ENCODE peak calls at places on chromosomes 13 and 19, in nine cellular contexts. J is uterus, Z is Peyer's patch, U is GM23338, O is body of pancreas, E is endodermal cell, W is ovary, P is neuronal stem cell, Q is lower leg skin. D is an unnamed sample.

GRCh38 chr19:2112516-2113320 is 16.0 kb downstream of the IZUMO4 start:
- DNase-seq in J (no peak), Z (no peak), U (no peak), O (no peak), E (no peak), W (no peak), P (no peak), Q (no peak), D (no peak)

GRCh38 chr19:23403024-23403423 is 7.8 kb upstream of the ZNF91 start:
- DNase-seq in J (no peak), Z (no peak), U (no peak), O (no peak), E (no peak), W (no peak), P (no peak), Q (no peak), D (no peak)

GRCh38 chr19:15452111-15453047 is 2.6 kb upstream of the WIZ start:
- DNase-seq in J (peak), Z (peak), U (peak), O (peak), E (peak), W (peak), P (peak), Q (peak), D (peak)

GRCh38 chr19:41442473-41443360 is at the start of gene ERICH4:
- DNase-seq in J (no peak), Z (no peak), U (no peak), O (no peak), E (no peak), W (no peak), P (no peak), Q (no peak), D (no peak)

GRCh38 chr13:20359335-20359734 is 127.2 kb upstream of the GJB6 start:
- DNase-seq in J (no peak), Z (no peak), U (no peak), O (no peak), E (no peak), W (no peak), P (no peak), Q (no peak), D (no peak)

GRCh38 chr13:29282096-29282495 is 313.4 kb downstream of the SLC7A1 start:
- DNase-seq in J (no peak), Z (no peak), U (no peak), O (no peak), E (no peak), W (no peak), P (no peak), Q (no peak), D (no peak)

GRCh38 chr13:88063741-88064140 is 392.6 kb downstream of the SLITRK5 start:
- DNase-seq in J (no peak), Z (no peak), U (no peak), O (no peak), E (no peak), W (no peak), P (no peak), Q (no peak), D (no peak)

GRCh38 chr13:49098198-49098597 is 121.9 kb upstream of the MLNR start:
- DNase-seq in J (peak), Z (no peak), U (no peak), O (peak), E (no peak), W (no peak), P (no peak), Q (no peak), D (peak)

GRCh38 chr13:66829803-66830202 is 400.3 kb downstream of the PCDH9 start:
- DNase-seq in J (no peak), Z (no peak), U (no peak), O (no peak), E (no peak), W (no peak), P (no peak), Q (no peak), D (no peak)

GRCh38 chr13:31209172-31209818 is 9.5 kb downstream of the B3GLCT start:
- DNase-seq in J (peak), Z (no peak), U (peak), O (peak), E (peak), W (peak), P (no peak), Q (peak), D (peak)

GRCh38 chr19:17929056-17929455 is 3.8 kb upstream of the CCDC124 start:
- DNase-seq in J (no peak), Z (no peak), U (no peak), O (no peak), E (no peak), W (no peak), P (no peak), Q (no peak), D (no peak)

GRCh38 chr13:77896977-77897376 is 21.7 kb downstream of the EDNRB start:
- DNase-seq in J (no peak), Z (no peak), U (no peak), O (no peak), E (no peak), W (no peak), P (no peak), Q (no peak), D (peak)

GRCh38 chr13:87669379-87669978 is 1.7 kb upstream of the SLITRK5 start:
- DNase-seq in J (no peak), Z (no peak), U (peak), O (no peak), E (peak), W (no peak), P (no peak), Q (no peak), D (peak)

GRCh38 chr19:18156841-18157464 is 4.0 kb downstream of the PIK3R2 start:
- DNase-seq in J (peak), Z (no peak), U (no peak), O (peak), E (no peak), W (peak), P (no peak), Q (peak), D (peak)

GRCh38 chr13:111011899-111012298 is 97.0 kb upstream of the ANKRD10 start:
- DNase-seq in J (no peak), Z (no peak), U (no peak), O (no peak), E (no peak), W (no peak), P (no peak), Q (no peak), D (no peak)

GRCh38 chr19:14155371-14155770 is 19.0 kb upstream of the ASF1B start:
- DNase-seq in J (no peak), Z (no peak), U (no peak), O (no peak), E (no peak), W (no peak), P (no peak), Q (no peak), D (no peak)

GRCh38 chr13:43307921-43308433 is 284.6 kb downstream of the DNAJC15 start:
- DNase-seq in J (peak), Z (peak), U (no peak), O (peak), E (peak), W (peak), P (no peak), Q (peak), D (peak)

GRCh38 chr19:17415107-17415506 is 4.7 kb upstream of the MVB12A start:
- DNase-seq in J (peak), Z (no peak), U (peak), O (no peak), E (peak), W (peak), P (no peak), Q (no peak), D (peak)

GRCh38 chr19:9857920-9858746 is 23.0 kb downstream of the PIN1 start:
- DNase-seq in J (no peak), Z (no peak), U (no peak), O (no peak), E (no peak), W (no peak), P (no peak), Q (no peak), D (no peak)

GRCh38 chr13:90445179-90445578 is 902.3 kb upstream of the MIR17HG start:
- DNase-seq in J (no peak), Z (no peak), U (peak), O (peak), E (peak), W (no peak), P (peak), Q (peak), D (peak)

GRCh38 chr19:33736158-33736557 is 60.5 kb upstream of the KCTD15 start:
- DNase-seq in J (no peak), Z (no peak), U (peak), O (no peak), E (no peak), W (no peak), P (no peak), Q (no peak), D (no peak)

GRCh38 chr19:33559996-33560395 is 38.4 kb upstream of the PEPD start:
- DNase-seq in J (no peak), Z (no peak), U (no peak), O (no peak), E (no peak), W (no peak), P (no peak), Q (no peak), D (no peak)

DNA sequence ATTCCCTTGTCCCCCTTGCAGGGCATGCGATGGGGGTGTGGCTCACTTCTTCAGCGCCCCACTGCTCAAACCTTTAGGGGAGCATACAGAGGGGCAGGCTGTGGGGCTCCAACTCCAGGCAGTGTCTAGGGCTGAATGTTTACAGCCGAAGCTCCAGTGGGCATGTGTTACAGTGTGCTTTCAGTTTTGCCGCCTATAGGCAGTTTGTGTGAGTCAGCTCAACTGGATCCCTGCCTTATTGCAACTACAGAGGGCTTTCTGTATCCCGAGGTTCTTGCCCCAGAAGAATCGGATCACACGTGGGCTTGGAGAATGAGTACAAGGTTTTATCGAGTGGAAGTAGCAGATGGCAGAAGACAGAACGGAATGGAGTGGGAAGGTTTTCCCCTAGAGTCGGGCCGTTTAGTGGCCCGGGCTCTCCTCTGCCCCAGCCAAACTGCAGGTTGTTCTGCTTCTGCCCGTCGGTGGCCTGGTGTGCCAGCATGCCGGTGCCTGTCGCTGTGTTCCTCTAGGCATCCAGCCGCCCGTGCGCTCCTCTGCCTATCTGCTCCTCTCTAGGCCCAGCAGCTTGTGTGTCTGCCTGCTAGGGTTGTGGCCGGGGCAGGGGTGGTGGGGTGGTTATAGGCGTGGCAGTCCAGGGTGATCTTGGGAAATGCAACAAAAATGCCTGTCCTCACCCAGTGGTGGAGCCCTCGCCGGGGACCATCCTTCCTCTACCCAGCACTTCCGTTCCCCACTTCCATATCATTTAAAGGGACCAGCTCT is 435.9 kb upstream of the SGCG start:
- DNase-seq in J (no peak), Z (no peak), U (no peak), O (no peak), E (no peak), W (no peak), P (no peak), Q (no peak), D (no peak)
- H3K4me3 ChIP-seq in J (no peak), Z (no peak), U (no peak), O (no peak), E (no peak), W (no peak), P (no peak), Q (no peak), D (no peak)

DNA sequence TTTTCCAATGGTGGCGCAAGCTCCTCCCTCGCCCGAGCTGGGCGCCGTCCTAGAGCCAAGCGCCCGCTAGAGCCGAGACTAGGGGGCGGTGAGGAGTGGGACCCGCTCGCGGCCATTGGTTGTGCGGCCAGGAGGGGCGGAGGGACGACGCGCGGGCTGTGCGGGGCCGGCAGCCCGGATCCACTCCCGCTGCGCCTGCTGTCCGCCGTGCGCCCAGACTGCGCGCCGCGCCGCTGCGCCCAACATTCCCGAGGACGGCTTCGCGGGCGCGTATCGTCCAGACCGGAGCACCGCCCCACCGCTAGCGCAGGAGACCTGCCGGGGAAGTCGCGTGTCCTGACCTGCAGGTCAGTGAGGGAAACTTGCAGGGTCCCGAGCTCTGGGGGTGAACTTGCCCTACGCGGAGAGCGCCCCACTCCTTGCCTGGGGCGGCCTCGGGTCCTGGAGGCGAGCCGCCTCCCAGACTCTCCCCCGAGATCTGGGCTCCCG is at the start of gene SERTM1:
- DNase-seq in J (peak), Z (no peak), U (peak), O (no peak), E (peak), W (peak), P (peak), Q (no peak), D (peak)
- H3K4me3 ChIP-seq in J (peak), Z (no peak), U (peak), O (no peak), E (peak), W (peak), P (peak), Q (no peak), D (peak)

GRCh38 chr19:11381535-11382369 is 2.4 kb downstream of the EPOR start:
- DNase-seq in J (peak), Z (peak), U (peak), O (peak), E (peak), W (peak), P (peak), Q (no peak), D (peak)
- H3K4me3 ChIP-seq in J (peak), Z (peak), U (peak), O (no peak), E (peak), W (peak), P (peak), Q (no peak), D (peak)

GRCh38 chr19:45471866-45472556 is 4.2 kb downstream of the FOSB start:
- DNase-seq in J (no peak), Z (no peak), U (peak), O (no peak), E (no peak), W (no peak), P (no peak), Q (no peak), D (no peak)
- H3K4me3 ChIP-seq in J (no peak), Z (no peak), U (peak), O (no peak), E (peak), W (no peak), P (no peak), Q (no peak), D (no peak)

DNA sequence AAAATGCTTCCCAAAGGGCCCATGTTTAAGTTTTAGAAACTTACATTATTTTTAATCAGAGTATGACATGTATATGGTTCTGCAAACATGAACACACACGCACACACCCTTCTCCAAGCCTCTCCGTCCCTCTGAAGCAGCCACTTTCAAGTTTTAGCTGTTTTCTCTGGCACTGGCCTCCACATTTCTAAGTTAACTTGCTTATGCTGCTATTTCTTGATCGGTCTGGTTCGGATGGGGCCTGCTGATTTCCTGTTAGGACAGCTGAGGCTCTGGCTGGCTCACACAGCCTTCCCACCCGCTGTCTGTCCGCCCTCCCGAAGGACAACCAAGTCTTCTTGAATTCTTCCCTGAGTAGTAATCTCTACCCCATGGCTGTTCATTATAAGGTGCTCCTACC is 4.4 kb downstream of the SPC24 start:
- DNase-seq in J (no peak), Z (no peak), U (no peak), O (no peak), E (no peak), W (no peak), P (no peak), Q (peak), D (no peak)
- H3K4me3 ChIP-seq in J (no peak), Z (no peak), U (no peak), O (no peak), E (no peak), W (no peak), P (no peak), Q (no peak), D (no peak)

DNA sequence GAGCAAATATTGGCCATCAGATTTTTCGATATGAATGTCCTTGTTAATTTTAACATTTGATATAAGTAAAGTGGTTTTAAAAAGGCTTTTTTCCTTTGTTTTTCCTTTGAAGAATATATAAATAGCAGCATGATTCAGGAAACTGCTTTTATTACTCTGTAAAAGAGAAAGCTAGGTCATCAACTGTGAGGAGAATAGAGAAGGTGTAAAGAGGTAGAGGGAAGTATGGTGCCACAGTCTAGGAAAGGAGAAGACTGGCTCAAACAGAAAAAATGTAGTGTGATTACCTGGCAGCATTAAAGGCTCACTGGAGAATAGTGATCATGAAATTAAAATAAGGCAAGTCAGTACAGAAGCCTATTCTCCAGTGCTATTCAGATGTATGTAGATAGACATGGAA is 1115.8 kb upstream of the PCDH9 start:
- DNase-seq in J (no peak), Z (no peak), U (no peak), O (no peak), E (no peak), W (no peak), P (no peak), Q (no peak), D (no peak)
- H3K4me3 ChIP-seq in J (no peak), Z (no peak), U (no peak), O (no peak), E (no peak), W (no peak), P (no peak), Q (no peak), D (no peak)

GRCh38 chr13:40960721-40961120 is 58.4 kb downstream of the ELF1 start:
- DNase-seq in J (no peak), Z (no peak), U (no peak), O (no peak), E (no peak), W (no peak), P (no peak), Q (no peak), D (no peak)

GRCh38 chr13:40961224-40961623 is 57.9 kb downstream of the ELF1 start:
- DNase-seq in J (no peak), Z (no peak), U (no peak), O (no peak), E (no peak), W (no peak), P (no peak), Q (no peak), D (no peak)

GRCh38 chr13:40958655-40959054 is 60.5 kb downstream of the ELF1 start:
- DNase-seq in J (no peak), Z (no peak), U (no peak), O (no peak), E (no peak), W (no peak), P (no peak), Q (no peak), D (no peak)

GRCh38 chr13:40963927-40964326 is 55.2 kb downstream of the ELF1 start:
- DNase-seq in J (no peak), Z (no peak), U (no peak), O (no peak), E (no peak), W (no peak), P (no peak), Q (no peak), D (no peak)

DNA sequence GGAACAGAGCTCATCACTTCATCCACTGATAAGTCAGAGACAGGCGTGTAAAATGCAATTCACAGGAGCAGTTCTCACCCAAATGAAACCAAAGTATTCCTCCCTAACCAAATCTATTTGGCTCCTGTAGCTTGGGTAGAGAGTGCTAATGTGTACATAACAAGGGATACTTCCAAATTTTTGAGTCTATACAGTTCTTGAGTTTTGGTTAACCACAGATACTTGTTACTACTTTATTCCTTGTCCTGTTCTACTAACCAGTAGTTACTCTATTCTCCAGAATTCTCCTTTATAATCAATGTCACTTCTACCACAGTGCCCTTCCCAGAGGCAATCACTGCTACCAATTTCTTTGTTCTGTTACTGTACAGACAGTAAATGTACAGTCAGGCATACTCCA is 57.3 kb downstream of the ELF1 start:
- DNase-seq in J (no peak), Z (no peak), U (no peak), O (no peak), E (no peak), W (no peak), P (no peak), Q (no peak), D (no peak)
- H3K4me3 ChIP-seq in J (no peak), Z (no peak), U (no peak), O (no peak), E (no peak), W (no peak), P (no peak), Q (no peak), D (no peak)

GRCh38 chr19:45816236-45817009 is 1.3 kb upstream of the RSPH6A start:
- DNase-seq in J (no peak), Z (no peak), U (peak), O (no peak), E (peak), W (no peak), P (no peak), Q (no peak), D (no peak)
- H3K4me3 ChIP-seq in J (no peak), Z (no peak), U (peak), O (no peak), E (peak), W (no peak), P (peak), Q (no peak), D (peak)